ENCODE peak calls at places on chromosomes 4 and X, in seven cellular contexts. N is CD4-positive, CD25-positive, alpha-beta regulatory T cell; V is pancreas; S is choroid plexus epithelial cell; T is left ventricle myocardium inferior; O is fibroblast of villous mesenchyme; H is ovary. Z is an unnamed sample.

GRCh38 chr4:130092187-130093015 is 996.4 kb downstream of the C4orf33 start:
- DNase-seq in N (no peak), V (no peak), S (no peak), T (no peak), O (no peak), H (no peak), Z (no peak)

GRCh38 chr4:111450867-111451266 is 694.4 kb upstream of the FAM241A start:
- DNase-seq in N (no peak), V (no peak), S (no peak), T (no peak), O (no peak), H (no peak), Z (no peak)

GRCh38 chr4:77950204-77950603 is 87.6 kb downstream of the MRPL1 start:
- DNase-seq in N (no peak), V (no peak), S (no peak), T (no peak), O (no peak), H (no peak), Z (no peak)

GRCh38 chrX:120305531-120306145 is 5.6 kb downstream of the TMEM255A start:
- DNase-seq in N (no peak), V (no peak), S (no peak), T (no peak), O (no peak), H (no peak), Z (no peak)

GRCh38 chr4:14856076-14856926 is 146.0 kb upstream of the CPEB2 start:
- DNase-seq in N (peak), V (no peak), S (peak), T (no peak), O (peak), H (no peak), Z (no peak)

GRCh38 chr4:60682901-60683300 is 517.2 kb upstream of the ADGRL3 start:
- DNase-seq in N (no peak), V (no peak), S (peak), T (no peak), O (peak), H (no peak), Z (no peak)

GRCh38 chrX:130669233-130669632 is 233.8 kb downstream of the ENOX2 start:
- DNase-seq in N (no peak), V (no peak), S (peak), T (no peak), O (peak), H (no peak), Z (no peak)

GRCh38 chr4:1593881-1594345 is 90.2 kb downstream of the FAM53A start:
- DNase-seq in N (no peak), V (no peak), S (no peak), T (no peak), O (no peak), H (peak), Z (peak)

GRCh38 chr4:173528378-173529321 is 1.4 kb downstream of the HAND2 start:
- DNase-seq in N (no peak), V (peak), S (no peak), T (peak), O (peak), H (peak), Z (no peak)

GRCh38 chr4:2796261-2797187 is 3.6 kb downstream of the SH3BP2 start:
- DNase-seq in N (no peak), V (peak), S (peak), T (no peak), O (peak), H (peak), Z (peak)

GRCh38 chr4:139200506-139200905 is 23.5 kb upstream of the ELF2 start:
- DNase-seq in N (no peak), V (no peak), S (no peak), T (no peak), O (no peak), H (no peak), Z (no peak)

GRCh38 chrX:54230440-54231148 is 47.5 kb upstream of the FAM120C start:
- DNase-seq in N (no peak), V (no peak), S (peak), T (no peak), O (peak), H (no peak), Z (no peak)

GRCh38 chr4:151099976-151100417 is 569 bp downstream of the RPS3A start:
- DNase-seq in N (no peak), V (no peak), S (peak), T (no peak), O (no peak), H (no peak), Z (no peak)

GRCh38 chrX:11421816-11422528 is 128.8 kb downstream of the AMELX start:
- DNase-seq in N (no peak), V (no peak), S (no peak), T (no peak), O (no peak), H (no peak), Z (no peak)

GRCh38 chr4:39626261-39626660 is 12.4 kb downstream of the SMIM14 start:
- DNase-seq in N (no peak), V (no peak), S (no peak), T (no peak), O (no peak), H (no peak), Z (no peak)

GRCh38 chrX:110000854-110001701 is 1.8 kb upstream of the TMEM164 start:
- DNase-seq in N (peak), V (no peak), S (no peak), T (no peak), O (no peak), H (no peak), Z (no peak)

GRCh38 chr4:145619639-145619996 is 433 bp downstream of the MMAA start:
- DNase-seq in N (peak), V (peak), S (peak), T (no peak), O (peak), H (peak), Z (no peak)

GRCh38 chrX:44043496-44043895 is 70.3 kb upstream of the NDP start:
- DNase-seq in N (no peak), V (no peak), S (no peak), T (no peak), O (no peak), H (no peak), Z (no peak)

DNA sequence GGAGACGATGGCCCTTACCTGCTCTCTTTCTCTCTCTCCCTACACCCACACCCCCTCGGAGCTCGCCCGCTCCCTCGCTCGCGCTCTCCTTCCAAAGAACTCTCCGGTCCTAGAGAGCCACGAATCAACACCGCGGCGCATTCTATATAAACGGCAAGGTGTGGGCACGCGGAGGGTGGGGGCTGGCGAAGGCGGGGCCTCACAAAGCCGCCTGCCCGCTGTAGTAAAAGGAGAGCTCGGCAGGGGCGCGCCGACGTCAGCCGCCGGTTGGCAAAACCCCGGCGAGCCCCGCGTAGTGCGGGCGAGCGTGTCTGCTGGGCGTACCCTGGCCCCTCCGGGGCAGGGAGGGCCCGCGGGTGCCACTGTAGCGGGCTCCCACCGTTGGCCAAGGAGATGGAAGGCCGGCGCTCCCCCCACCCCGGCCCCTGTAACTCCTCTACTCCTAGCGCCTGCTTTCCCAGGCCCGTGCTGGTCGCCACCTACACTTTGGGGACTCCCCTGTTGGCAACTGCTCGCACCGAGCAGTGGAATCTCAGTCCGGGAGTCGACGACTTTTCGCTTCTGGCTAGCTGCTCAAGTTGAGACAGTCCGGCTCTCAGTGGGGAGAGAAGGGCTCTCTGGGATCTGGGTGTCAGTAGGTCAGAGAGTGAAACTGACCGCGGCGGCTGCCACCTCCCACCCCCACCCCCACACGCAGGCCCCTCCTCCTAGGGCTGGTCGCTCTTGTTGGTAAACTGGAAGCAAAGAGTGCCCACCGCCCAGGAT is 325.5 kb upstream of the F9 start:
- DNase-seq in N (no peak), V (peak), S (no peak), T (peak), O (no peak), H (peak), Z (peak)
- H3K4me3 ChIP-seq in N (no peak), V (peak), S (no peak), T (peak), O (peak), H (peak), Z (peak)

GRCh38 chr4:82430193-82431025 is at the start of the genes ENOPH1 and HNRNPDL:
- DNase-seq in N (peak), V (peak), S (peak), T (peak), O (peak), H (peak), Z (peak)

GRCh38 chr4:82431026-82431745 is 796 bp downstream of the ENOPH1 start:
- DNase-seq in N (peak), V (peak), S (peak), T (no peak), O (no peak), H (peak), Z (peak)

GRCh38 chr4:82431831-82432230 is 1.4 kb downstream of the ENOPH1 start:
- DNase-seq in N (no peak), V (no peak), S (no peak), T (no peak), O (no peak), H (no peak), Z (no peak)

GRCh38 chr4:82433791-82434190 is 3.4 kb downstream of the ENOPH1 start:
- DNase-seq in N (no peak), V (no peak), S (no peak), T (no peak), O (no peak), H (no peak), Z (no peak)

DNA sequence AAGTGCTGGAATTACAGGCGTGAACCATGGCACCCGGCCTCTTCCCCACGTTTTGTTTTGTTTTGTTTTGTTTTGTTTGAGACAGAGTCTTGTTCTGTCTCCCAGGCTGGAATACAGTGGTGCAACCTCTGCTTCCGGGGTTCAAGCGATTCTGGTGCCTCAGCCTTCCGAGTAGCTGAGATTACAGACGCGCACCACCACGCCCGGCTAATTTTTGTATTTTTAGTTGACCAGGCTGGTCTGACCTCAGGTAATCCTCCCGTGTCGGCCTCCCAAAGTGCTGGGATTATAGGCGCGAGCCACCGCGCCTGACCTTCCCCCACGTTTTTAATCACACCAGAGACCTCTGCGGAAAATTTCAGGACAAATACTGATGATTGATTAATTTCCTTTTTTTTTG is 2.2 kb downstream of the ENOPH1 start:
- DNase-seq in N (no peak), V (no peak), S (no peak), T (no peak), O (no peak), H (no peak), Z (no peak)
- H3K4me3 ChIP-seq in N (no peak), V (no peak), S (no peak), T (no peak), O (no peak), H (no peak), Z (no peak)

GRCh38 chr4:127558489-127559407 is 74.0 kb upstream of the INTU start:
- DNase-seq in N (no peak), V (no peak), S (no peak), T (no peak), O (no peak), H (no peak), Z (no peak)
- H3K4me3 ChIP-seq in N (no peak), V (no peak), S (no peak), T (no peak), O (no peak), H (no peak), Z (no peak)

GRCh38 chr4:25814323-25814722 is 48.5 kb downstream of the SEL1L3 start:
- DNase-seq in N (no peak), V (no peak), S (peak), T (peak), O (no peak), H (peak), Z (peak)
- H3K4me3 ChIP-seq in N (no peak), V (no peak), S (no peak), T (no peak), O (no peak), H (no peak), Z (no peak)

GRCh38 chr4:183987987-183988392 is 82.9 kb downstream of the STOX2 start:
- DNase-seq in N (no peak), V (no peak), S (peak), T (peak), O (peak), H (peak), Z (no peak)

GRCh38 chr4:183984561-183984960 is 79.5 kb downstream of the STOX2 start:
- DNase-seq in N (no peak), V (no peak), S (no peak), T (peak), O (no peak), H (no peak), Z (no peak)

GRCh38 chr4:183988874-183989273 is 83.8 kb downstream of the STOX2 start:
- DNase-seq in N (no peak), V (no peak), S (no peak), T (no peak), O (no peak), H (no peak), Z (no peak)

GRCh38 chr4:183987529-183987946 is 82.4 kb downstream of the STOX2 start:
- DNase-seq in N (no peak), V (peak), S (peak), T (peak), O (peak), H (peak), Z (peak)

DNA sequence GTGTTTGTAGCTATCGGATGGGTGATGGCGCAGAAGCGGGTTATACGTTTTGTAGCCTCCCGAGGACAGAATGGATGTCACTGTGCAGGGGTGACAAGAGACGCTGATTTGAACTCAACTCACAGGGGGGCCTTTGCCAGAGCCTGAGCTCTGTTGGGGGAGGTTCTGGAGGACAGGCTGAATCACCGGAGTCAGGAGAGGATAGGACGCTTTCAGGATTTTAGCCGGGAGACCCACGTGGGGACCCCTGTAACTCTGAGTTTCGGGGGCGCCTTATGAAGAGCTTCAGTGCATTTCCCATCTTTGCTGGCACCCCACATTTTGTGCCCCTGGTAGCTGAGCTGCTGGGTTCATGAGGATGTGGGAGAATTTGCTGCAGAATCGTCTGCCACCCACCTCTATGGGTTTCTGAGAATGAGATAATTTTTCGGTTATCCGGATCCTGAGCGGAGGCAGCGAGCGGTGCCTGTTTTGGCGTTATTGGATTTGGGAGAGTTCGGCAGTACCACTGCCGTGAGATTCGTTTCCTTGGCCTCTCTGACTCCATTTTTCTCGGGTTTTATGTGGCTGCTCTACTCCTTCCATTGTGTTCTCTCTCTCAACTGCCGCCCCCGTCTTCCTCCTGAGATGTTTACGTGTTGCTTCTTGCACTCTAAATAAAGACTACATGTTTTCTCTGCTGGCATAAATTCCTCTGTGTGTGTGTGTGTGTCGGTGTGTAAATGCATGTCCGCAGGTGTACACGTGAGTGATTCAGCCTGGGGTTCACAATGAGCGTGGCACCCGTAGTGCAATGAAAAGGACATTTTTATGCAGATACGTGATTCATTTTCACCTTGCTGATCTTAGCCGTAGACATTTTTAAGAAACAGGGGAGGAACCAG is 81.8 kb downstream of the STOX2 start:
- DNase-seq in N (no peak), V (no peak), S (no peak), T (no peak), O (no peak), H (no peak), Z (no peak)
- H3K4me3 ChIP-seq in N (no peak), V (peak), S (peak), T (peak), O (no peak), H (peak), Z (peak)

GRCh38 chr4:6269651-6270511 is at the start of gene WFS1:
- DNase-seq in N (peak), V (peak), S (peak), T (peak), O (peak), H (peak), Z (peak)
- H3K4me3 ChIP-seq in N (peak), V (peak), S (peak), T (peak), O (peak), H (peak), Z (peak)

GRCh38 chr4:10102193-10102980 is 14.2 kb downstream of the WDR1 start:
- DNase-seq in N (no peak), V (no peak), S (peak), T (no peak), O (no peak), H (no peak), Z (no peak)
- H3K4me3 ChIP-seq in N (no peak), V (no peak), S (no peak), T (no peak), O (no peak), H (no peak), Z (no peak)

DNA sequence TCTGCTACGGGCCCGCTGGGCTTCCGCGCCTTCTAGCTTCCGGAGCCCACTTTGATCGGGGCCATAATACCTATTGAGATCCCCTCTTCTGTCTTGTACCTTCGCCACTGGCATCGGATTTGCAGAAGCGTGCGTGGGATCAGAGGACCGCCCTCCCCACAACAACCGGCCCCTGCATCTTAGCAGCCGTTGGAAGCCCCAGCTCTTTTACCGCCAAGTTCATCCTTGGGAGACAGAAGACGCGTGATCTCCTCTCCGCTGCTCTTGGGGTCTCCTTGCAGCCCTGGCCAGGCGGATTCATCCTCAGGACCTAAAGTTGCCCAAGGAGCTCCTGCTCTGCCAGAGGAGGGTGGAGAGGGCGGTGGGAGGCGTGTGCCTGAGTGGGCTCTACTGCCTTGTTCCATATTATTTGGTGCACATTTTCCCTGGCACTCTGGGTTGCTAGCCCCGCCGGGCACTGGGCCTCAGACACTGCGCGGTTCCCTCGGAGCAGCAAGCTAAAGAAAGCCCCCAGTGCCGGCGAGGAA is 1.6 kb downstream of the SLIT2 start:
- DNase-seq in N (no peak), V (peak), S (peak), T (no peak), O (peak), H (no peak), Z (peak)
- H3K4me3 ChIP-seq in N (no peak), V (peak), S (peak), T (peak), O (peak), H (peak), Z (peak)

GRCh38 chrX:153411255-153411987 is at the start of gene ZFP92:
- DNase-seq in N (peak), V (no peak), S (peak), T (peak), O (peak), H (peak), Z (peak)
- H3K4me3 ChIP-seq in N (no peak), V (peak), S (peak), T (peak), O (peak), H (peak), Z (peak)